ENCODE peak calls at places on chromosome 18, in seven cellular contexts. E is HCT116, G is hepatocyte, Y is colonic mucosa, A is Peyer's patch, H is transverse colon, K is ascending aorta. T is an unnamed sample.

GRCh38 chr18:46071894-46072867 is at the start of gene PSTPIP2:
- DNase-seq in Y (peak; percentile 68), E (peak; percentile 22), K (no peak), H (peak; percentile 71), G (peak; percentile 82), A (peak; percentile 43), T (no peak)

GRCh38 chr18:12312936-12313335 is 4.9 kb downstream of the TUBB6 start:
- DNase-seq in Y (no peak), A (no peak), E (no peak), H (no peak), K (no peak), G (no peak), T (no peak)

GRCh38 chr18:9017170-9017899 is 85.2 kb upstream of the NDUFV2 start:
- DNase-seq in H (peak; percentile 68), Y (peak; percentile 45), A (peak; percentile 38), G (peak; percentile 76), K (peak; percentile 58), E (peak; percentile 90), T (peak; percentile 35)

GRCh38 chr18:79595876-79596374 is 83.7 kb upstream of the CTDP1 start:
- DNase-seq in K (no peak), Y (no peak), G (no peak), E (no peak), H (peak; percentile 2), A (no peak), T (no peak)

GRCh38 chr18:44732604-44733003 is 51.9 kb downstream of the SETBP1 start:
- DNase-seq in Y (no peak), K (no peak), G (no peak), H (no peak), A (no peak), E (no peak), T (no peak)

GRCh38 chr18:25310045-25310444 is 41.9 kb downstream of the ZNF521 start:
- DNase-seq in A (no peak), E (peak; percentile 7), K (no peak), G (no peak), Y (no peak), H (no peak), T (no peak)

GRCh38 chr18:24176727-24177416 is 38.0 kb downstream of the CABYR start:
- DNase-seq in H (peak; percentile 71), K (no peak), A (peak; percentile 43), E (peak; percentile 35), G (peak; percentile 75), Y (peak; percentile 72), T (no peak)

GRCh38 chr18:53458944-53459580 is 765.4 kb downstream of the MBD2 start:
- DNase-seq in Y (no peak), A (no peak), H (no peak), E (no peak), K (no peak), G (peak; percentile 5), T (no peak)

GRCh38 chr18:51630706-51631105 is 433.2 kb upstream of the MEX3C start:
- DNase-seq in G (no peak), E (no peak), Y (no peak), H (no peak), A (no peak), K (no peak), T (no peak)

GRCh38 chr18:48310999-48311398 is 98.2 kb downstream of the ZBTB7C start:
- DNase-seq in K (no peak), E (no peak), H (no peak), G (no peak), Y (no peak), A (no peak), T (no peak)

GRCh38 chr18:47779381-47779780 is 151.1 kb downstream of the SMAD2 start:
- DNase-seq in H (no peak), E (no peak), A (no peak), K (no peak), Y (no peak), G (no peak), T (no peak)

GRCh38 chr18:8730080-8730827 is 24.9 kb downstream of the MTCL1 start:
- DNase-seq in E (peak; percentile 74), K (no peak), G (peak; percentile 76), H (peak; percentile 59), Y (peak; percentile 79), A (no peak), T (no peak)

GRCh38 chr18:80249217-80250093 is 2.1 kb upstream of the PARD6G start:
- DNase-seq in E (no peak), Y (no peak), K (no peak), A (no peak), H (no peak), G (peak; percentile 3), T (no peak)

GRCh38 chr18:8994603-8995002 is 107.9 kb upstream of the NDUFV2 start:
- DNase-seq in G (no peak), K (no peak), E (no peak), Y (no peak), A (no peak), H (no peak), T (no peak)

GRCh38 chr18:13112982-13113381 is 105.6 kb upstream of the LDLRAD4 start:
- DNase-seq in Y (no peak), K (no peak), G (peak; percentile 81), E (peak; percentile 2), H (peak; percentile 47), A (no peak), T (no peak)

GRCh38 chr18:55509631-55510372 is 78.2 kb downstream of the TCF4 start:
- DNase-seq in A (no peak), E (no peak), G (no peak), K (no peak), Y (no peak), H (no peak), T (no peak)

GRCh38 chr18:2356906-2357305 is 214.4 kb downstream of the METTL4 start:
- DNase-seq in H (no peak), G (no peak), K (no peak), Y (no peak), E (no peak), A (no peak), T (no peak)

GRCh38 chr18:55384551-55385275 is 203.3 kb downstream of the TCF4 start:
- DNase-seq in H (peak; percentile 9), K (no peak), G (no peak), Y (peak; percentile 23), E (no peak), A (peak; percentile 43), T (no peak)

GRCh38 chr18:76524900-76525698 is 30.1 kb upstream of the ZNF516 start:
- DNase-seq in A (no peak), E (no peak), H (peak; percentile 13), Y (no peak), G (peak; percentile 79), K (no peak), T (no peak)

DNA sequence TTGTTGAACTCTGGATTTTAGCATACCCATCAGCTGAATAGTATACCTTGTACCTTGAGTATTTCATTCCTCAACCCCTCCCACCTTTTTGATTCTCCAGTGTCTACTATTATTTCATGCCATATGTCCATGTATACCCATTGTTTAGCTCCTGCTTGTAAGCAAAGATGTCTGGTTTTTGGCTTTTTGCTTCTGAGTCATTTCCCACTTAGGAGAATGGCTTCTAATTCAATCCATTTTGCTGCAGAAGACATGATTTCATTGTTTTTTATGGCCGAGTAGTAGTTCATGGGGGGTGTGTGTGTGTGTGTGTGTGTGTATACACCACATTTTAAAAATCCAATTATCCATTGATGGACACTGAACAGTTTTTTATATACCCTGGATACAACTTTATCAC is 24.3 kb upstream of the MOCOS start:
- DNase-seq in G (no peak), Y (no peak), A (no peak), H (no peak), K (no peak), E (no peak), T (no peak)
- H3K36me3 ChIP-seq in G (peaks cover 11% of the 10 kb centered on the region), Y (peaks cover 5% of the 10 kb centered on the region), A (no peaks in the 10 kb centered on the region), H (peaks cover 83% of the 10 kb centered on the region), K (peaks cover 59% of the 10 kb centered on the region), E (peaks cover 49% of the 10 kb centered on the region), T (peaks cover 27% of the 10 kb centered on the region)

GRCh38 chr18:50193796-50194622 is 938 bp downstream of the MYO5B start:
- DNase-seq in G (peak; percentile 47), E (no peak), Y (peak; percentile 55), K (no peak), H (peak; percentile 47), A (no peak), T (no peak)

GRCh38 chr18:50195689-50196088 is 742 bp upstream of the MYO5B start:
- DNase-seq in Y (no peak), H (peak; percentile 14), G (no peak), E (no peak), A (no peak), K (no peak), T (no peak)

GRCh38 chr18:50196261-50196660 is 1.3 kb upstream of the MYO5B start:
- DNase-seq in A (no peak), Y (no peak), E (no peak), H (no peak), G (no peak), K (no peak), T (no peak)

GRCh38 chr18:50192903-50193795 is 1.8 kb downstream of the MYO5B start:
- DNase-seq in A (no peak), H (peak; percentile 42), Y (peak; percentile 51), K (no peak), E (no peak), G (peak; percentile 34), T (no peak)

GRCh38 chr18:50194623-50195532 is at the start of gene MYO5B:
- DNase-seq in K (no peak), H (peak; percentile 91), G (peak; percentile 96), A (peak; percentile 33), Y (peak; percentile 85), E (peak; percentile 42), T (no peak)
- H3K4me3 ChIP-seq in K (peak within 1 kb of the TSS; percentile 63), H (peak within 1 kb of the TSS; percentile 89), G (peak within 1 kb of the TSS; percentile 56), A (peak within 1 kb of the TSS; percentile 61), Y (peak within 1 kb of the TSS; percentile 55), E (peak within 1 kb of the TSS; percentile 65), T (peak within 1 kb of the TSS; percentile 77)

DNA sequence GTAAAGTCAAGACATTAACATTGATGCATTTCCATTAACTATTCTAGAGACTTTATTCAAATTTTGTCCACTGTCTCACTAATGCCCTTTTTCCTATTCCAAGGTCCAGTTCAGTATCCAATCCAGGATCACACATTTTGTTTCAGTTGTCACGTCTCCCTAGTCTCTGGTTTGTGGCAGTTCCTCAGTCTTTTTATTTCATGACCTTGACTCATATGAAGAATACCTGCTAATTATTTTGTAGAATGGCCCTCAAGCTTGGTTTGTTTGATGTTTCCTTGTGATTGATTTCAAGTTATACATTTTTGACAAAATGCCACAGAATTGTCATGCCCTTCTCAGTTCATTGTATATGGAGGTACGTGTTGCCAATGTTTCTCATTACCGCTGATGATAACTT is 145.2 kb downstream of the FHOD3 start:
- DNase-seq in E (no peak), G (no peak), H (no peak), A (no peak), K (no peak), Y (no peak), T (no peak)
- H3K36me3 ChIP-seq in E (no peaks in the 10 kb centered on the region), G (no peaks in the 10 kb centered on the region), H (no peaks in the 10 kb centered on the region), A (no peaks in the 10 kb centered on the region), K (no peaks in the 10 kb centered on the region), Y (no peaks in the 10 kb centered on the region), T (no peaks in the 10 kb centered on the region)

DNA sequence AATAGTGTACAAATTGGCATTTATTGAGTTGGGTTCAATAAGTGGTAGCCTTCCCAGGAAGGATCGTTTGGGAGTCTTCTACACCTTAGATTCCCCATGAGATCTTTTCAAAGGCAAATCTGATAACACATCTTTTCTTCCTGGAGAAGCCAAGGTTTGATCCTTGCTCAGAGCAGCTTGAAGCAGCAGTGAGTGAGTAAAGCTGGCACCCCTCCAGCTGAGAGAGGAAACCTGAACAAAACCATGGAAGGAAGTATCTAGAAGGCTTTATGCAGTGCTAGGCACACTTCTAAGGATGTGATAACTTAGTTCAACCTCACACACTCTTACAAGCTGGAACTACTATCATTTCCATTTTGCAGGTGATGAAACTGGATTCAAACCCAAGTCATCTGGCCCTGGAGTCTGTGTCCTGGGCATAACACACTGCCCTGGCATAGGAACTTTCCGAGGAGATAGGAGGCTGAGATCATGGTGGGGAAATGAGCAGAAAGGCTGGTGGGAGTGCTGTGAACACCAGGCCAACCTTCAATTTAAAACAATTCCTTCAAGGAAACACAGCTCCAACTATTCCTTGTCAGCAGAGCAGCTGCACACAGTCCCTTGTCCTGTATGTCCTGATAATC is 71.3 kb downstream of the CTAGE1 start:
- DNase-seq in G (peak; percentile 59), H (peak; percentile 81), A (peak; percentile 51), K (no peak), Y (peak; percentile 88), E (no peak), T (peak; percentile 60)
- H3K4me3 ChIP-seq in G (no peak overlapping the region), H (no peak overlapping the region), A (no peak overlapping the region), K (peak overlapping the region; percentile 54), Y (no peak overlapping the region), E (no peak overlapping the region), T (peak overlapping the region; percentile 78)